ENCODE peak calls at places on chromosomes 11 and 22, in seven cellular contexts. R is lung microvascular endothelial cell; Z is CD4-positive, alpha-beta T cell; D is T follicular helper cell; T is NB4; I is AG09309; C is HFFc6. G is an unnamed sample.

GRCh38 chr11:125295922-125296321 is 131.4 kb downstream of the PKNOX2 start:
- DNase-seq in C (no peak), Z (no peak), T (no peak), R (no peak), D (no peak), I (no peak), G (no peak)

GRCh38 chr11:57155838-57156583 is 25.7 kb upstream of the LRRC55 start:
- DNase-seq in I (no peak), D (no peak), R (no peak), Z (no peak), T (no peak), C (no peak), G (peak; percentile 58)

GRCh38 chr22:50138036-50138435 is 32.5 kb upstream of the PANX2 start:
- DNase-seq in D (no peak), T (no peak), Z (no peak), R (no peak), C (no peak), I (no peak), G (no peak)

GRCh38 chr11:8242480-8243280 is 21.0 kb downstream of the LMO1 start:
- DNase-seq in C (no peak), R (no peak), Z (no peak), T (no peak), I (no peak), D (no peak), G (peak; percentile 77)

GRCh38 chr22:36891646-36892045 is 21.8 kb upstream of the CSF2RB start:
- DNase-seq in T (no peak), I (no peak), D (no peak), C (no peak), Z (no peak), R (no peak), G (no peak)

GRCh38 chr11:36360833-36361232 is 64.7 kb downstream of the PRR5L start:
- DNase-seq in D (no peak), T (no peak), I (no peak), R (no peak), Z (no peak), C (no peak), G (no peak)

GRCh38 chr11:93606314-93606713 is 55.2 kb upstream of the CEP295 start:
- DNase-seq in R (no peak), Z (no peak), D (no peak), C (no peak), T (no peak), I (no peak), G (no peak)

GRCh38 chr22:26949193-26949592 is 291.8 kb downstream of the MIAT start:
- DNase-seq in D (no peak), T (peak; percentile 20), I (no peak), R (peak; percentile 28), Z (no peak), C (no peak), G (peak; percentile 80)

GRCh38 chr11:43542734-43543133 is 137.8 kb upstream of the HSD17B12 start:
- DNase-seq in T (no peak), D (no peak), C (no peak), Z (no peak), I (no peak), R (no peak), G (no peak)

GRCh38 chr11:10455637-10456487 is 798 bp downstream of the AMPD3 start:
- DNase-seq in Z (peak; percentile 66), R (peak; percentile 65), I (no peak), C (peak; percentile 85), D (peak; percentile 68), T (peak; percentile 92), G (peak; percentile 81)

GRCh38 chr22:35842954-35843353 is 125.3 kb downstream of the APOL5 start:
- DNase-seq in C (peak; percentile 56), D (no peak), T (peak; percentile 45), I (no peak), R (peak; percentile 50), Z (no peak), G (peak; percentile 71)

GRCh38 chr11:8665222-8665621 is 17.2 kb downstream of the TRIM66 start:
- DNase-seq in T (no peak), I (no peak), D (no peak), R (no peak), Z (no peak), C (no peak), G (peak; percentile 3)

GRCh38 chr11:46801694-46802093 is 44.4 kb downstream of the CKAP5 start:
- DNase-seq in D (no peak), C (no peak), R (peak; percentile 7), T (no peak), I (no peak), Z (no peak), G (no peak)

GRCh38 chr11:279966-280761 is 2.0 kb downstream of the NLRP6 start:
- DNase-seq in Z (no peak), I (no peak), R (peak; percentile 29), D (peak; percentile 41), T (no peak), C (no peak), G (peak; percentile 42)

GRCh38 chr11:66846671-66847091 is 3.4 kb downstream of the RCE1 start:
- DNase-seq in C (no peak), D (no peak), I (no peak), R (peak; percentile 69), Z (no peak), T (no peak), G (peak; percentile 41)

GRCh38 chr11:27385245-27385644 is 22.2 kb upstream of the CCDC34 start:
- DNase-seq in Z (no peak), D (no peak), I (no peak), C (peak; percentile 74), T (no peak), R (peak; percentile 77), G (no peak)

GRCh38 chr22:26702906-26703830 is 45.8 kb downstream of the MIAT start:
- DNase-seq in T (no peak), C (peak; percentile 64), Z (no peak), I (no peak), R (no peak), D (no peak), G (no peak)

GRCh38 chr11:94473177-94473799 is 20.4 kb downstream of the MRE11 start:
- DNase-seq in T (peak; percentile 82), Z (no peak), C (no peak), D (no peak), I (no peak), R (no peak), G (no peak)

GRCh38 chr11:66637557-66638176 is 836 bp upstream of the RBM4 start:
- DNase-seq in D (no peak), R (no peak), Z (no peak), C (no peak), T (peak; percentile 45), I (no peak), G (peak; percentile 50)

GRCh38 chr11:22807391-22807790 is 22.2 kb downstream of the SVIP start:
- DNase-seq in I (no peak), D (no peak), T (no peak), R (peak; percentile 71), C (no peak), Z (no peak), G (no peak)

GRCh38 chr11:73372371-73372993 is 3.7 kb upstream of the RELT start:
- DNase-seq in C (peak; percentile 53), D (no peak), I (no peak), Z (no peak), R (peak; percentile 22), T (peak; percentile 61), G (peak; percentile 80)

GRCh38 chr11:119361056-119361787 is 14.7 kb upstream of the MFRP start:
- DNase-seq in Z (no peak), I (peak; percentile 46), C (peak; percentile 78), D (no peak), R (no peak), T (peak; percentile 80), G (peak; percentile 90)

GRCh38 chr22:35085621-35086020 is 19.7 kb downstream of the ISX start:
- DNase-seq in R (no peak), Z (no peak), D (no peak), C (no peak), T (no peak), I (no peak), G (peak; percentile 19)

GRCh38 chr11:129374081-129374992 is 1.3 kb upstream of the BARX2 start:
- DNase-seq in Z (no peak), D (no peak), R (no peak), T (no peak), C (no peak), I (no peak), G (peak; percentile 75)

GRCh38 chr11:72072348-72072747 is 8.0 kb downstream of the NUMA1 start:
- DNase-seq in Z (no peak), C (peak; percentile 82), T (peak; percentile 41), I (peak; percentile 17), D (no peak), R (peak; percentile 85), G (no peak)